ENCODE peak calls at places on chromosomes 4 and X, in nine cellular contexts. V is HFF-Myc; P is left lung; T is endothelial cell; U is activated CD8-positive, alpha-beta memory T cell treated with anti-CD3 and anti-CD28 coated beads for 48 hours; C is HCT116; A is AG20443; N is posterior cingulate gyrus; H is fibroblast of lung. Y is an unnamed sample.

GRCh38 chrX:118373538-118373937 is 27.6 kb downstream of the WDR44 start:
- DNase-seq in U (no peak), C (no peak), A (no peak), P (no peak), V (no peak), T (no peak), N (no peak), H (peak; percentile 37), Y (no peak)

GRCh38 chr4:25727711-25728493 is 72.3 kb downstream of the SLC34A2 start:
- DNase-seq in V (no peak), U (no peak), N (no peak), A (no peak), C (no peak), H (no peak), T (no peak), P (no peak), Y (no peak)

GRCh38 chrX:22063284-22063683 is 31.2 kb downstream of the PHEX start:
- DNase-seq in H (no peak), C (no peak), P (no peak), U (peak; percentile 3), A (no peak), T (no peak), V (no peak), N (no peak), Y (no peak)

GRCh38 chr4:144591401-144591800 is 54.6 kb upstream of the HHIP start:
- DNase-seq in V (peak; percentile 30), T (no peak), P (peak; percentile 46), A (peak; percentile 53), U (no peak), N (no peak), C (no peak), H (peak; percentile 95), Y (no peak)

GRCh38 chrX:147859666-147860065 is 52.1 kb upstream of the FMR1 start:
- DNase-seq in C (no peak), P (no peak), H (no peak), A (no peak), T (no peak), V (no peak), N (no peak), U (no peak), Y (no peak)

GRCh38 chr4:73098713-73099112 is 29.2 kb upstream of the COX18 start:
- DNase-seq in P (no peak), C (no peak), V (no peak), A (no peak), T (no peak), N (no peak), U (no peak), H (no peak), Y (no peak)

GRCh38 chr4:168868044-168868855 is 141.8 kb downstream of the CBR4 start:
- DNase-seq in A (peak; percentile 47), C (no peak), T (no peak), N (no peak), V (peak; percentile 91), U (no peak), P (no peak), H (peak; percentile 78), Y (no peak)

GRCh38 chrX:101419489-101419888 is 11.5 kb downstream of the HNRNPH2 start:
- DNase-seq in H (no peak), T (no peak), A (no peak), P (no peak), U (no peak), N (no peak), V (no peak), C (no peak), Y (no peak)

GRCh38 chrX:73448379-73448778 is 1.5 kb downstream of the CDX4 start:
- DNase-seq in V (no peak), N (no peak), A (no peak), P (no peak), C (no peak), H (no peak), T (no peak), U (no peak), Y (no peak)

GRCh38 chr4:5139141-5139540 is 87.9 kb downstream of the STK32B start:
- DNase-seq in C (no peak), T (no peak), N (no peak), H (no peak), U (no peak), P (no peak), A (no peak), V (no peak), Y (no peak)

GRCh38 chr4:145066063-145066501 is 31.9 kb downstream of the ANAPC10 start:
- DNase-seq in V (no peak), U (no peak), H (no peak), T (no peak), C (peak; percentile 60), P (no peak), A (no peak), N (no peak), Y (no peak)

GRCh38 chr4:101153653-101154052 is 193.7 kb downstream of the PPP3CA start:
- DNase-seq in P (no peak), T (no peak), H (no peak), N (no peak), C (no peak), U (no peak), V (no peak), A (no peak), Y (no peak)

GRCh38 chr4:3461515-3462291 is 1.4 kb upstream of the DOK7 start:
- DNase-seq in H (no peak), V (no peak), P (peak; percentile 77), C (no peak), U (no peak), T (no peak), N (peak; percentile 96), A (no peak), Y (no peak)

GRCh38 chr4:38563703-38564490 is 100.1 kb upstream of the KLF3 start:
- DNase-seq in P (no peak), T (no peak), V (no peak), U (no peak), N (no peak), H (peak; percentile 47), A (no peak), C (no peak), Y (no peak)

GRCh38 chrX:110286126-110286525 is 31.8 kb downstream of the AMMECR1 start:
- DNase-seq in T (no peak), P (no peak), N (no peak), U (no peak), C (peak; percentile 12), H (peak; percentile 92), V (peak; percentile 42), A (peak; percentile 38), Y (no peak)

GRCh38 chrX:136780738-136781137 is at the start of gene ARHGEF6:
- DNase-seq in C (no peak), V (no peak), A (no peak), P (no peak), H (peak; percentile 9), N (no peak), T (no peak), U (no peak), Y (no peak)

GRCh38 chr4:76977731-76978350 is 28.3 kb downstream of the SEPTIN11 start:
- DNase-seq in P (no peak), H (peak; percentile 74), N (no peak), T (no peak), V (peak; percentile 70), U (no peak), C (no peak), A (peak; percentile 29), Y (peak; percentile 22)

GRCh38 chrX:140091276-140091886 is 126.1 kb upstream of the CXorf66 start:
- DNase-seq in P (no peak), U (no peak), H (no peak), A (peak; percentile 40), N (peak; percentile 85), T (peak; percentile 31), V (no peak), C (no peak), Y (no peak)

GRCh38 chr4:14178421-14178820 is 550.9 kb upstream of the BOD1L1 start:
- DNase-seq in P (no peak), C (no peak), H (peak; percentile 50), U (no peak), N (no peak), V (peak; percentile 17), A (peak; percentile 37), T (no peak), Y (no peak)

GRCh38 chr4:136316961-136317360 is 1215.3 kb downstream of the PCDH18 start:
- DNase-seq in C (no peak), A (no peak), U (no peak), P (no peak), H (no peak), T (no peak), V (no peak), N (no peak), Y (no peak)

GRCh38 chr4:174749091-174749490 is 80.0 kb downstream of the GLRA3 start:
- DNase-seq in A (no peak), P (no peak), C (no peak), V (no peak), U (no peak), T (no peak), H (no peak), N (no peak), Y (no peak)

GRCh38 chr4:6421397-6421796 is 51.0 kb downstream of the PPP2R2C start:
- DNase-seq in V (no peak), N (no peak), A (no peak), C (no peak), P (no peak), U (no peak), H (no peak), T (no peak), Y (no peak)

GRCh38 chrX:72107320-72107719 is 24.4 kb downstream of the RTL5 start:
- DNase-seq in C (no peak), P (no peak), N (no peak), U (no peak), T (no peak), A (peak; percentile 49), H (no peak), V (no peak), Y (no peak)

GRCh38 chrX:102042706-102043325 is 82.7 kb upstream of the TCEAL2 start:
- DNase-seq in A (peak; percentile 31), C (no peak), H (no peak), P (no peak), N (peak; percentile 16), U (no peak), V (no peak), T (no peak), Y (no peak)

GRCh38 chr4:78079701-78080430 is 22.7 kb downstream of the FRAS1 start:
- DNase-seq in C (no peak), U (no peak), H (peak; percentile 39), V (no peak), A (no peak), T (no peak), P (no peak), N (no peak), Y (no peak)

GRCh38 chr4:152045781-152046571 is 285.2 kb upstream of the GATB start:
- DNase-seq in C (peak; percentile 59), P (peak; percentile 69), H (no peak), A (peak; percentile 68), T (peak; percentile 71), N (no peak), U (no peak), V (no peak), Y (no peak)

GRCh38 chrX:152632445-152633097 is 5.1 kb upstream of the GABRQ start:
- DNase-seq in C (peak; percentile 16), A (peak; percentile 37), H (peak; percentile 27), N (peak; percentile 78), P (no peak), T (peak; percentile 65), V (no peak), U (no peak), Y (peak; percentile 13)

GRCh38 chr4:80069837-80070788 is 2.9 kb downstream of the ANTXR2 start:
- DNase-seq in U (no peak), T (no peak), N (no peak), H (peak; percentile 53), P (no peak), C (peak; percentile 19), V (no peak), A (no peak), Y (no peak)

GRCh38 chrX:38999099-38999498 is 197.8 kb downstream of the MID1IP1 start:
- DNase-seq in H (no peak), U (no peak), N (no peak), V (no peak), A (no peak), C (no peak), T (no peak), P (no peak), Y (no peak)

GRCh38 chr4:140963883-140964282 is 169.4 kb downstream of the RNF150 start:
- DNase-seq in N (no peak), A (no peak), H (no peak), C (no peak), P (no peak), V (no peak), U (no peak), T (no peak), Y (no peak)

GRCh38 chr4:66000500-66001117 is 330.3 kb upstream of the EPHA5 start:
- DNase-seq in U (no peak), H (no peak), P (no peak), T (no peak), A (no peak), C (no peak), N (no peak), V (no peak), Y (no peak)

Y was measured in Panc1.